ENCODE peak calls at places on chromosomes 2 and 18, in six cellular contexts. V is breast epithelium, L is prostate gland, T is lower leg skin, R is HCT116, G is transverse colon. Y is an unnamed sample.

GRCh38 chr2:168697668-168698121 is 104.7 kb upstream of the NOSTRIN start:
- DNase-seq in T (no peak), G (peak; percentile 72), R (no peak), L (no peak), V (no peak), Y (no peak)

GRCh38 chr18:48800479-48800876 is 150.3 kb downstream of the SMAD7 start:
- DNase-seq in V (peak; percentile 35), L (no peak), R (no peak), T (no peak), G (peak; percentile 4), Y (peak; percentile 3)

GRCh38 chr2:101396352-101396717 is 9.0 kb upstream of the CREG2 start:
- DNase-seq in L (no peak), R (no peak), T (no peak), V (peak; percentile 17), G (no peak), Y (no peak)

GRCh38 chr2:134127496-134127895 is 126.4 kb upstream of the MGAT5 start:
- DNase-seq in T (no peak), L (no peak), R (no peak), G (no peak), V (no peak), Y (no peak)

GRCh38 chr2:2331905-2332280 is 818 bp upstream of the MYT1L start:
- DNase-seq in G (no peak), T (no peak), L (no peak), R (no peak), V (no peak), Y (no peak)

GRCh38 chr2:189544638-189545037 is 35.9 kb downstream of the SLC40A1 start:
- DNase-seq in L (no peak), G (no peak), T (no peak), V (no peak), R (no peak), Y (no peak)

GRCh38 chr2:106350980-106351379 is 117.2 kb downstream of the RGPD3 start:
- DNase-seq in G (no peak), L (no peak), T (no peak), R (no peak), V (no peak), Y (no peak)

GRCh38 chr18:45527891-45528290 is 87.4 kb upstream of the SLC14A2 start:
- DNase-seq in L (no peak), V (no peak), G (no peak), R (no peak), T (no peak), Y (no peak)

GRCh38 chr2:233422050-233422639 is 67.9 kb downstream of the DGKD start:
- DNase-seq in L (peak; percentile 76), G (peak; percentile 90), R (no peak), T (no peak), V (no peak), Y (peak; percentile 44)

GRCh38 chr2:231615058-231615671 is 22.5 kb downstream of the TEX44 start:
- DNase-seq in V (no peak), L (no peak), R (no peak), T (no peak), G (peak; percentile 21), Y (no peak)

GRCh38 chr2:123073956-123074355 is 951.1 kb upstream of the CNTNAP5 start:
- DNase-seq in T (no peak), V (no peak), G (no peak), L (no peak), R (no peak), Y (no peak)

GRCh38 chr2:223751012-223751411 is 86.4 kb downstream of the AP1S3 start:
- DNase-seq in T (no peak), L (no peak), G (no peak), R (no peak), V (no peak), Y (no peak)

GRCh38 chr2:214737188-214737587 is 72.3 kb downstream of the BARD1 start:
- DNase-seq in G (no peak), R (no peak), L (no peak), T (no peak), V (no peak), Y (no peak)
- TF ChIP-seq POLR2A in G (no peak), R (no peak), L (no peak), T (no peak), V (no peak), Y (no peak)

GRCh38 chr2:152012697-152013096 is 86.1 kb downstream of the CACNB4 start:
- DNase-seq in T (no peak), R (no peak), G (no peak), L (no peak), V (no peak), Y (no peak)
- TF ChIP-seq POLR2A in T (no peak), R (no peak), G (no peak), L (no peak), V (no peak), Y (no peak)

DNA sequence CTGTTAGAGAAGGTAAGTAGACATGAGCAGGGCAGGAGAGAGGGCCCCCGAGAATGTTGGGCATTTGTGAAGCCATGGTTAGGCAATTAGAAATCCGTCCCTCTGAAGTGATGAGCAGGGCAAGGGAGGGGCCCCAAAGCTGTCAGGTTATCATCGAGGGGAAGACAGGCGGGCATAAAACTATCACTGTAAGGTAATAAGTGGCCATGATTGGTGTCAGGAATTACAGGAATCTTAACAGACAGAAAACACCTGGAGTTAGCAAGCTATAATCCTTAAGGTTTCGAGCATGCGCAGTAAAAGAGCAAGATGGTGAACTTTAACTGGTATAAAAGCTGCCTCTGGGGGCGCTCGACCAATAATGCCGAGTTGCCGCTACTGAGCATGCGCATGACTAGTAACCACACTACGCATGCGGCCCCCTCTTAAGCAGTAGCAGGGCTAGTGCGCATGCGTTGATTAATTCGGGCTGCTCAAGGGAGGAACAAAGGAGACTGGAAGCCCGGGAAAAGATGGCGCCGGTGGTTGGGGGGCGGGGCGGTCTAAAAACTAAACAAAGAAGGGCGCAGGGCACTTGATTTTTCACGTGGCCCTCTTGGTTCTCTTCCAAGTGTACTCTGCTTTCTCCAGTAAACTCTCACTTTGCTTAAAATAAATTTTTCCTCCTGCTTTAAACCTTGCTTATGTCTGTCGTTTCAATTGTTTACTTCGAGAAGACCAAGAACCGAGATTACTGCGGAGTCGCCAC is 5.5 kb downstream of the XRCC5 start:
- DNase-seq in V (peak; percentile 99), G (peak; percentile 99), T (peak; percentile 99), R (peak; percentile 98), L (peak; percentile 98), Y (peak; percentile 99)
- TF ChIP-seq POLR2A in V (no peak), G (no peak), T (no peak), R (no peak), L (peak; percentile 58), Y (no peak)

GRCh38 chr18:12326711-12327460 is 18.8 kb downstream of the TUBB6 start:
- DNase-seq in L (no peak), G (no peak), R (no peak), T (no peak), V (no peak), Y (peak; percentile 9)
- TF ChIP-seq POLR2A in L (no peak), G (no peak), R (no peak), T (no peak), V (no peak), Y (no peak)

GRCh38 chr2:36700311-36700710 is 3.8 kb downstream of the VIT start:
- DNase-seq in R (no peak), L (no peak), V (no peak), G (no peak), T (no peak), Y (no peak)

GRCh38 chr2:36695746-36696415 is 626 bp upstream of the VIT start:
- DNase-seq in R (no peak), V (no peak), L (no peak), G (no peak), T (no peak), Y (no peak)

GRCh38 chr2:36696533-36696932 is at the start of gene VIT:
- DNase-seq in R (no peak), V (no peak), G (no peak), T (no peak), L (no peak), Y (no peak)

GRCh38 chr2:36698978-36699377 is 2.5 kb downstream of the VIT start:
- DNase-seq in G (no peak), T (peak; percentile 69), V (no peak), R (no peak), L (no peak), Y (no peak)

DNA sequence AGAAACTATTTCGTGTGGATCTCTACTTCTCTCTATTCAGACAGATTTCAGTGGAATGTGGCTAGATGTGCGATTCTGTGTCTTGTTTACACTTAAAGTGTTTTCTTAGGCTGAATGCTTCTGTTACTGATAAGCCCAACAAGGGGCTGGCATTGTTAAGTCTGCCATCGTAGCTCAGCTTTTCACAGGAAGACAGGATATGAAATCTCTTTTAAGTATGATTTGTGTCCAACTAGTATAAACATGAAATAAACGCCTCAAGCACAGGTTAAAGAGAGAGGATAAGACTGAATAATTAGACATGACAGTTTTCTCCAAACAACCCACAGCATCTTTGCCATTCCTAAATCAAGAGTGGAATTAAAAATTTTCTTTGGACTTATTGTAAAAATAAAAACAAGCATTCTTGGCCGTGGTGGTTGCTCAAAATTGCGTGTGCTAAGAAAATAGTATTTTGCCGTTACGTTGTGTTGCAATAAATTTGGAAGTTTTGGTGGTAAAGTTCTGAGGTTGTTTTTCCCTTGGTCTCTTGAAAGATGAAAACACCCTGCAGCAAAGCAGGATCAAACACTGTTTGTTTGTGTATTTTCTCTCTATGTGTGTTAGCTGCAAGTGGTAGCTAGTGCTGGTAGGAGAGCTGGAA is 1.0 kb downstream of the VIT start:
- DNase-seq in L (no peak), V (no peak), T (no peak), G (no peak), R (no peak), Y (no peak)
- TF ChIP-seq POLR2A in L (no peak), V (no peak), T (no peak), G (no peak), R (no peak), Y (no peak)

GRCh38 chr2:215973954-215974699 is 39.2 kb downstream of the MREG start:
- DNase-seq in L (no peak), V (no peak), T (peak; percentile 40), R (no peak), G (peak; percentile 36), Y (no peak)
- TF ChIP-seq POLR2A in L (no peak), V (no peak), T (no peak), R (no peak), G (no peak), Y (no peak)

GRCh38 chr2:108594132-108594981 is 60.1 kb downstream of the LIMS1 start:
- DNase-seq in G (no peak), V (no peak), L (no peak), R (peak; percentile 62), T (no peak), Y (no peak)
- TF ChIP-seq POLR2A in G (no peak), V (no peak), L (no peak), R (no peak), T (no peak), Y (no peak)

GRCh38 chr2:230325316-230326243 is 1.4 kb upstream of the SP140L start:
- DNase-seq in L (no peak), G (no peak), V (no peak), R (no peak), T (no peak), Y (no peak)

GRCh38 chr2:230328155-230328458 is 1.1 kb downstream of the SP140L start:
- DNase-seq in V (no peak), R (no peak), T (no peak), L (no peak), G (no peak), Y (no peak)

GRCh38 chr2:230324503-230324902 is 2.5 kb upstream of the SP140L start:
- DNase-seq in G (no peak), T (no peak), V (no peak), L (no peak), R (no peak), Y (no peak)

GRCh38 chr2:230327418-230328154 is 593 bp downstream of the SP140L start:
- DNase-seq in G (peak; percentile 45), V (no peak), L (no peak), T (no peak), R (no peak), Y (no peak)

GRCh38 chr2:230326453-230327417 is at the start of gene SP140L:
- DNase-seq in R (peak; percentile 49), L (peak; percentile 38), V (peak; percentile 70), G (peak; percentile 85), T (peak; percentile 44), Y (peak; percentile 67)
- TF ChIP-seq POLR2A in R (no peak), L (no peak), V (no peak), G (peak; percentile 66), T (no peak), Y (no peak)